ENCODE peak calls at places on chromosomes 7 and 10, in four cellular contexts. A is SK-N-SH, Z is K562, X is HepG2. P is an unnamed sample. For H3K4me1, the result is how much of the 10 kb centered on the place peaks cover.

GRCh38 chr7:108201766-108202165 is 71.6 kb upstream of the LAMB4 start:
- DNase-seq in A (no peak), Z (no peak), X (no peak), P (no peak)

GRCh38 chr7:121803041-121803440 is 69.9 kb upstream of the PTPRZ1 start:
- DNase-seq in A (no peak), X (no peak), Z (no peak), P (no peak)

GRCh38 chr7:66921918-66922486 is 977 bp downstream of the TMEM248 start:
- DNase-seq in X (peak), Z (peak), A (peak), P (no peak)

GRCh38 chr10:13743963-13744362 is 157.2 kb downstream of the PRPF18 start:
- DNase-seq in A (no peak), X (no peak), Z (no peak), P (no peak)

GRCh38 chr7:22356855-22357310 is at the start of gene RAPGEF5:
- DNase-seq in X (no peak), A (peak), Z (no peak), P (peak)

GRCh38 chr7:42932861-42933591 is 850 bp downstream of the MRPL32 start:
- DNase-seq in Z (peak), A (peak), X (no peak), P (no peak)

GRCh38 chr10:113115534-113115933 is 165.5 kb downstream of the TCF7L2 start:
- DNase-seq in X (no peak), Z (no peak), A (no peak), P (no peak)

GRCh38 chr7:121046893-121047468 is 58.5 kb downstream of the CPED1 start:
- DNase-seq in X (no peak), A (no peak), Z (peak), P (no peak)

GRCh38 chr10:34275626-34276025 is 539.5 kb downstream of the PARD3 start:
- DNase-seq in Z (no peak), X (no peak), A (no peak), P (no peak)

GRCh38 chr10:97456034-97456685 is 10.2 kb downstream of the ZDHHC16 start:
- DNase-seq in A (no peak), Z (no peak), X (no peak), P (no peak)

GRCh38 chr10:58435297-58435696 is 50.1 kb downstream of the TFAM start:
- DNase-seq in X (peak), Z (peak), A (no peak), P (peak)

GRCh38 chr10:100993986-100994708 is 5.5 kb upstream of the LZTS2 start:
- DNase-seq in X (no peak), A (peak), Z (peak), P (no peak)

GRCh38 chr7:2248984-2249694 is 7.1 kb downstream of the NUDT1 start:
- DNase-seq in A (peak), Z (peak), X (no peak), P (no peak)

GRCh38 chr10:59702347-59702746 is 7.3 kb downstream of the SLC16A9 start:
- DNase-seq in A (no peak), X (peak), Z (no peak), P (no peak)

GRCh38 chr7:38223311-38223710 is 45.3 kb downstream of the STARD3NL start:
- DNase-seq in A (no peak), X (no peak), Z (no peak), P (no peak)

GRCh38 chr10:88897019-88897853 is 17.2 kb downstream of the STAMBPL1 start:
- DNase-seq in Z (no peak), X (peak), A (no peak), P (peak)

GRCh38 chr10:4033341-4033896 is 248.4 kb upstream of the KLF6 start:
- DNase-seq in Z (no peak), X (no peak), A (no peak), P (no peak)

GRCh38 chr10:95413608-95414007 is 122.8 kb upstream of the PDLIM1 start:
- DNase-seq in X (no peak), Z (no peak), A (no peak), P (no peak)

GRCh38 chr10:90352288-90352687 is 505.6 kb downstream of the HTR7 start:
- DNase-seq in A (no peak), X (no peak), Z (no peak), P (no peak)

GRCh38 chr7:7405461-7405860 is 130.2 kb downstream of the COL28A1 start:
- DNase-seq in X (no peak), A (no peak), Z (no peak), P (no peak)

GRCh38 chr7:47285860-47286491 is 295.9 kb downstream of the TNS3 start:
- DNase-seq in Z (no peak), X (no peak), A (peak), P (no peak)

GRCh38 chr7:135466442-135467206 is 43.3 kb downstream of the CNOT4 start:
- DNase-seq in Z (no peak), A (no peak), X (no peak), P (no peak)

GRCh38 chr10:34184901-34185386 is 630.2 kb downstream of the PARD3 start:
- DNase-seq in A (no peak), X (peak), Z (no peak), P (no peak)

GRCh38 chr10:93287775-93288174 is 194.4 kb downstream of the MYOF start:
- DNase-seq in Z (no peak), X (no peak), A (no peak), P (no peak)

GRCh38 chr10:33010132-33011037 is 52.4 kb upstream of the ITGB1 start:
- DNase-seq in Z (no peak), X (peak), A (peak), P (peak)

GRCh38 chr7:120856621-120857352 is 1.2 kb downstream of the TSPAN12 start:
- DNase-seq in A (peak), Z (peak), X (peak), P (peak)

GRCh38 chr7:131786204-131786603 is 229.8 kb upstream of the PODXL start:
- DNase-seq in Z (no peak), X (no peak), A (no peak), P (no peak)
- TF ChIP-seq ELF1 in Z (no peak), X (no peak), A (no peak), P (no peak)

GRCh38 chr10:125091891-125092290 is 68.5 kb downstream of the CTBP2 start:
- DNase-seq in X (no peak), A (no peak), Z (no peak), P (no peak)
- H3K4me1 ChIP-seq in X (under half), A (under half), Z (under half), P (under half)

GRCh38 chr7:90764848-90765570 is 168.9 kb downstream of the CDK14 start:
- DNase-seq in A (no peak), X (peak), Z (no peak), P (no peak)
- TF ChIP-seq ZBTB33 in A (no peak), X (no peak), Z (no peak), P (no peak)

DNA sequence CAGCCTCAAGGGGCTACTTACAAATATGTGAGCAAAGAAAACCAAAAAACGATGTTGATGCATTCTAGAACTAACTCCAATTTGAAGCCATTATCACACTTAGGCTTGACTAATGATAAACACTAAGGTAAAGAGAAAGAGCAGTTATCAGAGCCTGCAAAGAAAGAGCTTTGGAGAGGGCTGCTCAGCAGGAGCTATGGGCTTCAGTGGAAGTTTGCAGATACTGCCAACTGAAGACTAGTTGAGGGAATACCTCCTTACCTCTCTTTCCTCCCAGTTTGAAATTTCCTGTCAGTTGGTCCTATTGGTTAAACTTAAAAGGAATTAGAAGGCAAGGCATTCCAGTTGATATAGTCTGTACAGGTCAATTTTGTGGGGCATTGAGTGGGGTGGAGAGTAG is 498.1 kb upstream of the POT1 start:
- DNase-seq in A (no peak), X (no peak), Z (no peak), P (no peak)
- TF ChIP-seq ELF1 in A (no peak), X (no peak), Z (no peak), P (no peak)

GRCh38 chr10:79255007-79255507 is 92.2 kb upstream of the PPIF start:
- DNase-seq in A (no peak), Z (no peak), X (no peak), P (no peak)

GRCh38 chr10:79256264-79256806 is 90.9 kb upstream of the PPIF start:
- DNase-seq in Z (no peak), A (peak), X (no peak), P (no peak)

GRCh38 chr10:79252450-79252849 is 94.8 kb upstream of the PPIF start:
- DNase-seq in X (no peak), Z (no peak), A (no peak), P (no peak)

GRCh38 chr10:79253704-79254103 is 93.6 kb upstream of the PPIF start:
- DNase-seq in A (peak), Z (no peak), X (no peak), P (no peak)

DNA sequence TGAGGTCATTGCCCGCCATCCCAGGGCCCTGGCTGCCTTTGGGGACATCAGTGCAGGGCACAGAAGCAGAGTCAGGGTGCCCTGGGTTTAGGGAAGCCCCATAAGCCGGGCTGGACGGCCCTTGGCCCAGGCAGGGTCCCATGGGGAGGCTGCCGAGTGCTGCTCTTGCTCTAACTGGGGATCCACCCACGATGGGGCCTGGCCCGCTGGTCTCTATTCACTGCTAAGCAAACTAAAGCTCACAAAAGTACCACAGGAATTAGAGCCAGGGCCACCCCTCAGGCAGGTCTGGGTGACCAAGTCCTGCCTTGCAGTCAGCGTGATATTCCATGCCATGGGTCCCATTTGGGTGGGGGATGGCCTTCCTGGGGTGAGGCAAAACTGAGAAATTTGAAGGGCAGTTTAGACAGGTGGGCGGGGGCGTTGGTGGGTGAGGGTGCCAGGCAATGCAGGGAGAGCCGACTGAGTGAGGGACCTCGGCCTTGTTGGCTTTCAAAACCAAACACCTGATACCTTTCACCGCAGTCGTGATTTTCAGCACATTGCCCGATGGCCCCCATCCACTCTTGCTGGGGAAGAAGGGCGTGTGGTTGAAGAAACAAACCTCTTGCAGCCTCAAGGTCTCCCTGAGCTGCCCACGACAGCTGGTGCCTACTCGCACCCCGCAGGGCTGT is 92.8 kb upstream of the PPIF start:
- DNase-seq in X (no peak), Z (no peak), A (no peak), P (no peak)
- H3K4me1 ChIP-seq in X (under half), Z (under half), A (half or more), P (under half)

GRCh38 chr10:132138133-132138532 is 48.6 kb upstream of the DPYSL4 start:
- DNase-seq in Z (no peak), A (no peak), X (no peak), P (no peak)
- TF ChIP-seq ZBTB33 in Z (no peak), A (no peak), X (no peak), P (no peak)

DNA sequence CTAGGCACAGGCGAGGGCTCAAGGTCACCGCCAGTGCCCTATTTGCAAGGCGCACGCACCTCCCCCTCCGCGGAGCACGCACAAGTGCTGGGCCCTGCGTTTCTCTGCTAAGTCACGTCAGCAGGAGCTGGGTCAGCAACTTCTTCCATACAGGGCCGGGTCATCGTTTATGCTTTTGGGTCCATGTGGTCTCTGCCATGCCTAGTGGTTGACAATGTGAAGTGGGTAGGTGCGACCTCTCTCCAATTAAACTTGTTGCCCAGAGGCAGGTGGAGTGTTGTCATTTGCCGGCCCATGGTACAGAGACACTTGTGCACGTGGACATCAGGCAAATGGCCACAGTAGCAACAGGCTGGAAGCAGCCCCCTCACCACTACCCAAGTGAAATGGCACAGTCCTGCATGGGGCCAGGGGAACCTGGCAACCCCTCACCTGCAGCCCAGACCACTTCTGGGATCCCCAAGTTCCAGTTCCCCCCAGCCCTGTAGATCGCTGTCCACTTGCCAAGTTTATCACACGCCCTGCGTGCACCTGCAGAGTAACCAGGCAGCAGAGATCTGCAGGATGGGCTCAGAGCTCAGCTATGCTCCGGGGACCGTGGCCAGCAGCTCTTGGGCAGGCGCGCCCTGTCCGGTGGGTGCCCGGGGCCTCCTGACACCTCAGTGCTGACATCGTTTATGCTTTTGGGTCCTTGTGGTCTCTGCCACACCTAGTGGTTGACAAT is 86.1 kb upstream of the PPP2R2D start:
- DNase-seq in X (peak), Z (no peak), A (no peak), P (no peak)
- TF ChIP-seq ELF1 in X (no peak), Z (no peak), A (no peak), P (no peak)

P was measured in HCT116.